ENCODE peak calls at places on chromosomes 12 and 14, in eight cellular contexts. W is H1, D is heart left ventricle, B is stomach, H is tibial nerve, R is GM12892, S is breast epithelium, N is transverse colon. I is an unnamed sample.

GRCh38 chr12:64672925-64673409 is 62.7 kb downstream of the RASSF3 start:
- DNase-seq in H (no peak), R (no peak), B (peak; percentile 84), S (no peak), D (peak; percentile 66), W (no peak), N (peak; percentile 93), I (no peak)

GRCh38 chr12:116427200-116427932 is 131.8 kb upstream of the MAP1LC3B2 start:
- DNase-seq in D (no peak), H (no peak), B (no peak), W (peak; percentile 79), N (no peak), R (no peak), S (no peak), I (no peak)

GRCh38 chr14:75752907-75753594 is 92.0 kb downstream of the TTLL5 start:
- DNase-seq in N (no peak), R (no peak), H (no peak), D (no peak), S (no peak), B (no peak), W (no peak), I (no peak)

GRCh38 chr12:42742691-42743090 is 153.1 kb upstream of the PRICKLE1 start:
- DNase-seq in S (no peak), R (no peak), B (no peak), W (no peak), D (no peak), H (no peak), N (no peak), I (no peak)

GRCh38 chr12:124294686-124295315 is at the start of gene RFLNA:
- DNase-seq in W (peak; percentile 76), N (peak; percentile 58), R (no peak), B (peak; percentile 62), H (no peak), S (no peak), D (peak; percentile 52), I (peak; percentile 44)

GRCh38 chr14:93941293-93941910 is 14.3 kb downstream of the FAM181A start:
- DNase-seq in D (peak; percentile 4), S (peak; percentile 73), W (no peak), N (no peak), H (no peak), R (no peak), B (no peak), I (no peak)

GRCh38 chr12:108861878-108862587 is 4.7 kb upstream of the SSH1 start:
- DNase-seq in S (no peak), B (no peak), W (no peak), N (no peak), H (no peak), D (no peak), R (no peak), I (no peak)

GRCh38 chr12:112904571-112904970 is 2.2 kb upstream of the OAS1 start:
- DNase-seq in S (no peak), B (no peak), R (no peak), D (no peak), N (no peak), H (no peak), W (no peak), I (no peak)

GRCh38 chr12:31533470-31533869 is 57.5 kb downstream of the DENND5B start:
- DNase-seq in R (no peak), D (no peak), N (no peak), H (no peak), W (no peak), B (no peak), S (no peak), I (no peak)

GRCh38 chr14:68627050-68627867 is 165.6 kb downstream of the ZFP36L1 start:
- DNase-seq in B (peak; percentile 51), W (peak; percentile 32), S (peak; percentile 76), H (no peak), N (no peak), R (no peak), D (no peak), I (peak; percentile 67)

GRCh38 chr14:92677087-92677668 is 71.2 kb downstream of the LGMN start:
- DNase-seq in W (no peak), N (no peak), S (no peak), H (no peak), B (no peak), D (peak; percentile 14), R (peak; percentile 76), I (peak; percentile 34)

GRCh38 chr12:51188359-51189051 is 15.6 kb upstream of the TFCP2 start:
- DNase-seq in W (no peak), D (no peak), H (no peak), N (no peak), S (no peak), R (peak; percentile 65), B (no peak), I (no peak)

GRCh38 chr14:91417983-91418386 is 365 bp upstream of the CCDC88C start:
- DNase-seq in W (peak; percentile 82), R (no peak), H (no peak), N (peak; percentile 58), S (no peak), B (peak; percentile 61), D (no peak), I (peak; percentile 59)

GRCh38 chr12:2853626-2854025 is 3.2 kb downstream of the TEX52 start:
- DNase-seq in W (peak; percentile 98), R (peak; percentile 59), N (peak; percentile 76), D (peak; percentile 88), B (peak; percentile 80), H (peak; percentile 69), S (peak; percentile 45), I (peak; percentile 71)

GRCh38 chr14:39265741-39266588 is 32.2 kb downstream of the MIA2 start:
- DNase-seq in N (no peak), H (no peak), D (no peak), R (no peak), W (no peak), S (no peak), B (no peak), I (no peak)

GRCh38 chr14:96797943-96798349 is 764 bp downstream of the VRK1 start:
- DNase-seq in R (peak; percentile 19), H (no peak), B (no peak), W (no peak), N (no peak), S (no peak), D (no peak), I (no peak)

GRCh38 chr12:110913119-110914056 is 7.0 kb downstream of the MYL2 start:
- DNase-seq in S (no peak), H (no peak), B (no peak), D (no peak), R (no peak), N (no peak), W (no peak), I (no peak)
- TF ChIP-seq POLR2A in S (no peak), H (no peak), B (no peak), D (no peak), R (peak; percentile 36), N (no peak), W (no peak), I (no peak)

DNA sequence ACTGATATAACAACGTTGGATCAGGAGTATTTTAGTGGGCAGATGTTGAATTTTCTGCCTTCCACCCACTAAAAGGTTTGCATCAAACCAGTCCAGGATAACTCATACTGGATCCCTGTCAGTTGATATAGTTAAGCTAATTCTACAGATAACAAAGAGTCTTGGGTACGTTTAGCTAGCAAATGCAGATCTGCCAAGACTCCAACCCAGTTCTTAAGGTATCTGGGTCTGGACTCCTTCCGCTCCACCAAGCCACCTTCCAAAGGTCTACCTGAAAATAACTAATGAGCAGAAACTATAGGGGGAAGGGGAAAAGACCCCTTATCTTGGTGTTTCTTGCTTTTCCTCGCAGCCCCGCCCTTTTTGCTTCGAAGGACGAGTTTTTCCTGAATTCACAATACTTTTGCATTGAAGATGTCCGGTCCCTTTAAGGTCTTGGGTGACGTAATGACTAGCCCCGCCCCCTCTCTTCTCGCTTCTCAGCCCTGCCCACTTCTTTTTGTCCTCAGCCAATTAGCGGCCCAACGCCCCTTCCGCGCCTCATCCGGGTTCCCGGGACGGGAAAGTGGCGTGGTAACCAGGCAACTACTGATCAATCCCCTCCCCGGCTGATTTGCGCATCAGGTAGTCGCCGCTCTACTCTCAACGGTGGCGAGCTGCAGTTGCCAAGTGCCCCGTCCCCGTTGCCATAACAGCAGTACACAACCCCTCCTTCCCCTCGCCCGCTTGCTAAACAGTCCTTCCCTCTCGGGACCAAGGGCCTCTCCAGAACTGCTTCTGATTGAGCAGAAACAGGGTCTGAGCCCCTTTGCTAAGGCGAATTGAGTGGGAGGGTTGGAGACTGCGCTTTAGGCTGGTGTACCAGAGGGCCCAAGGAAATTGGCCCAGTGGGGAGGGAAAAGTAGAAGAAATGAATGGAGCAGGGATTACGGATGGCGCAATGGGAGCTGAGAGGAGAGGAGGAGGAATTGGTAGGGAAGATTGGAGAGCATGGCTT is at the start of gene LRRC23:
- DNase-seq in S (peak; percentile 98), D (peak; percentile 97), N (peak; percentile 99), R (peak; percentile 90), W (peak; percentile 98), B (peak; percentile 99), H (peak; percentile 96), I (peak; percentile 99)
- TF ChIP-seq POLR2A in S (peak; percentile 83), D (no peak), N (peak; percentile 56), R (peak; percentile 24), W (no peak), B (no peak), H (no peak), I (no peak)

DNA sequence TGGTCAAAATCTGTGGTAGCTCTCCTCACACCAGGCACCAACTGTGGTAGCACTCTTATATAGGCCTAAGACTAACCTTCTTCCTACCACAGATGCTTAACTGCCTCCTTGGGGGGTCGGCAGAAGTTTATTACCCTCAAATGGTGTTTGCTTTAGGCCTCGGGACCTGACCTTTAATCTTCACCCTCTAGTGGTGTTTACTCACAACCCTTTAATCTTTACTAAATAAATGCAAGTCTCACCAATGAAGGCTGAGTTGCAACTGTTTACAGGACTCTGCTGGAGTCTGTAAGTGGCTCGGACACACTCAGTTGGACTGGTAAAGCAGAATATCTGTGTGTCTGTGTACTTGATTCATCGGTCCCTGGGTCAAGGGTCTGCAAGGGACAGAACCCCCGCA is 29.4 kb downstream of the CCER1 start:
- DNase-seq in W (no peak), H (no peak), N (no peak), S (no peak), B (no peak), D (no peak), R (no peak), I (no peak)
- TF ChIP-seq POLR2A in W (no peak), H (no peak), N (no peak), S (no peak), B (no peak), D (no peak), R (no peak), I (no peak)

DNA sequence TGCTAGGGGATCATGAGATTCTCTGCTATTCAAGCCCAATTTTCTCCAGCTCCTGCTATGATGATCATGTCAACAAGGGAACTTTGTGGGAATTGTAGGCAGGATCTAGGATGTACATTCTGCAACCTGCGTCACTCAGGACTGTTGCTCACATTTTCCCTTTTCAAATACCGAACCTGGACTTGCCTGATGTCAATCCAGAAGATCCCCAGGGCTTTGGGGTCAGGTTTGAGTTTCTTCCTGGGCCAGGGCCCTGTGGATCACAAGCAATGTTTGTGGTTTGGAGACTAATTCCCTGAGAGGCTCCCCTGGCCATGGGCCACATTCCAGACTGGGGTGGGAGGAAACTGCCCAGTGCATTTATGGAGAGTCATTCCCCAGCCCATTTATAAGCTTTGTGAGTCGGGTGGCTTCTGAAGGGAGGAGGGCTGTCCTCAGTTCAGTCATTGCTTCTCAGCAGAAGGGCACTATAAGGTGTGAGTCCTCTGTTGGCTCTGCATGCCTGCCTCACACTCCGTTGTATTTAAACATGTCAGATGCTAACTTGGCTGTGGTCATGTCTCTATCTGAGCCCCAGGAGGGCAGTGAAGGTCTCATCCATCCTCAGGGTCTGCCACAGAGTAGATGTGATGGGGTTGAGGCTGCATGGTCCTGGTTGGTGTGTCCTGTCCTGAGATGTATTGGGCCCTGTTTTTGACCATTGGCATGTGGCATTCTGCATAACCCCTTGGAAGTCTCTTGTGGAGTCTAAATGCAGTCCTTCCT is 6.5 kb downstream of the KRT86 start:
- DNase-seq in S (peak; percentile 97), R (no peak), H (peak; percentile 68), B (peak; percentile 47), N (peak; percentile 39), D (no peak), W (no peak), I (no peak)
- TF ChIP-seq POLR2A in S (no peak), R (no peak), H (no peak), B (no peak), N (no peak), D (no peak), W (no peak), I (no peak)